ENCODE peak calls at places on chromosomes 16 and 17, in four cellular contexts. K, C, U and Z are unnamed samples.
A peak's percentile ranks its signal among the peaks of the same experiment; 100 is the strongest.

GRCh38 chr17:59439261-59439660 is 107.8 kb downstream of the YPEL2 start:
- DNase-seq in K (no peak), C (no peak), U (no peak), Z (no peak)

GRCh38 chr16:86508028-86508946 is 2.0 kb upstream of the FOXF1 start:
- DNase-seq in U (peak; percentile 25), C (no peak), K (no peak), Z (no peak)

GRCh38 chr16:20306401-20306800 is 20.9 kb downstream of the GP2 start:
- DNase-seq in K (no peak), U (no peak), C (no peak), Z (no peak)

GRCh38 chr17:29980261-29980660 is 38.8 kb downstream of the EFCAB5 start:
- DNase-seq in U (no peak), C (no peak), K (no peak), Z (no peak)

GRCh38 chr16:89473791-89474414 is 16.5 kb downstream of the ANKRD11 start:
- DNase-seq in U (no peak), C (no peak), K (no peak), Z (no peak)

GRCh38 chr16:23556881-23557778 is at the start of the genes EARS2 and UBFD1:
- DNase-seq in C (peak; percentile 99), U (peak; percentile 98), K (peak; percentile 98), Z (peak; percentile 97)

GRCh38 chr16:55889518-55889917 is 14.3 kb upstream of the CES5A start:
- DNase-seq in C (no peak), U (no peak), K (no peak), Z (no peak)

GRCh38 chr16:9908613-9909012 is 273.6 kb downstream of the GRIN2A start:
- DNase-seq in U (no peak), C (peak; percentile 38), K (no peak), Z (no peak)

GRCh38 chr16:20114356-20114755 is 40.7 kb upstream of the GPR139 start:
- DNase-seq in K (peak; percentile 56), U (peak; percentile 65), C (peak; percentile 73), Z (peak; percentile 82)

GRCh38 chr17:35539659-35540026 is 2.2 kb upstream of the SLFN12L start:
- DNase-seq in K (no peak), C (no peak), U (no peak), Z (no peak)
- TF ChIP-seq CTCF in K (no peak), C (no peak), U (peak; percentile 42), Z (peak; percentile 37)

DNA sequence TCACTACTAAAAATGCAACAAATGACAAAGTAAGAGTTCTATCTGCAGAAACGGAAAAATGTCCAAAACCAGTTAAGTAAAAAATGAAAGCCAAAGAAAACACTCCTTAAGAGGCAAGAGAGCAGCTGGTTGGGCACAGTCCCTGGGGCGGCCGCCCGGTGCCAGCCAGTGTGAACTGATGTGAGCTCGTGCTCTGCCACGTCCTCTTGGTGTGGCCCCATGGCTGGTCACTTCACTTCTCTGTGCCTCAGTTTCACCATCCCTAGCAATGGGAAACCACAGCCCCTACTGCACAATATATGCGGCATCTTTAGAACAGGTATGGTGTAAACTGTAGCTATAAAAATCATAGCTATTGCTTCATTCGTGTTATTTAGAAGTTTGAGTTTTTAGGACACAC is 21.2 kb downstream of the USP36 start:
- DNase-seq in K (no peak), U (no peak), C (no peak), Z (no peak)
- H3K27ac ChIP-seq in K (peak overlapping the region; percentile 65), U (no peak overlapping the region), C (no peak overlapping the region), Z (no peak overlapping the region)

GRCh38 chr16:69799601-69800000 is 37.5 kb downstream of the WWP2 start:
- DNase-seq in C (no peak), K (no peak), U (no peak), Z (no peak)

GRCh38 chr16:69796285-69797118 is 34.4 kb downstream of the WWP2 start:
- DNase-seq in U (peak; percentile 80), K (no peak), C (no peak), Z (peak; percentile 61)

GRCh38 chr16:69804283-69804682 is 42.2 kb downstream of the WWP2 start:
- DNase-seq in C (no peak), K (no peak), U (no peak), Z (no peak)

GRCh38 chr16:69793521-69793920 is 31.4 kb downstream of the WWP2 start:
- DNase-seq in U (no peak), K (no peak), C (no peak), Z (no peak)

GRCh38 chr16:69798466-69798865 is 36.3 kb downstream of the WWP2 start:
- DNase-seq in U (no peak), K (no peak), C (peak; percentile 39), Z (no peak)
- TF ChIP-seq CTCF in U (peak; percentile 36), K (no peak), C (peak; percentile 40), Z (no peak)

DNA sequence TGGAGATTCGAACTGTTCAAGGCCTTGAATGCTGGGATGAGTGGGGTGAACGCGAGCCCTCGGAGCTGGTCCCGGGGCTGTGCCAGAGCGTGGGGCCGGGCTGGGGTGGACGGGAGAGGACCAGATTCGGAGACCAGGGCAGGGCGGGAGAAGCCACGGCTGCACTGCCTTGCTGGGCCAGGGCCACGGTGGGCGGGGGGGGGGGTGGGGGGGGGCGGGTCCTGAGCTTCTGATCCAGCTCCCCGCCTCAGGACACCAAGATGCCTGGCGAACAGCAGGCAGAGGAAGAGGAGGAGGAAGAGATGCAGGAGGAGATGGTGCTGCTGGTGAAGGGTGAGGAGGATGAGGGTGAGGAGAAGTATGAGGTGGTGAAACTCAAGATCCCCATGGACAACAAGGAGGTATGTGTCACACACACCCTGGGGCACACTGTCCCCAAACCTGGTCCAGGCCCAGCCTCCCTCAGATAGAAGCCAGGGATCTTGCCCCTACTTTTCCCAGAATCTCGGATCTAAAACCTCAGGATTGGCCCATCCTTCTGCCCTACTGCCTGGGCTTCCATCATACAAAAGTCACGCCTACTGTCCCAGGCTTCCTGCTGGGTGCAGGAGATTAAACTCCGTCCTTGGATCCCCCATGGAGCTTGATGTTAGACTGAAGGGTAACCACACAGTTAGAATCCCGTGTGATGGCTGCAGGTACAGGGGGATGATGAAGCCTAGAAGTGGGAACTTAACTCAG is 558 bp downstream of the ZNF771 start:
- DNase-seq in C (no peak), K (no peak), U (no peak), Z (no peak)
- H3K27ac ChIP-seq in C (peak overlapping the region; percentile 90), K (peak overlapping the region; percentile 93), U (peak overlapping the region; percentile 92), Z (peak overlapping the region; percentile 76)

GRCh38 chr17:50626037-50626574 is 8.6 kb upstream of the ABCC3 start:
- DNase-seq in U (peak; percentile 88), C (peak; percentile 86), K (peak; percentile 68), Z (peak; percentile 60)
- TF ChIP-seq CTCF in U (peak; percentile 76), C (peak; percentile 74), K (peak; percentile 76), Z (peak; percentile 69)

GRCh38 chr17:63178530-63178929 is 212.5 kb downstream of the TANC2 start:
- DNase-seq in C (no peak), U (no peak), K (no peak), Z (no peak)
- H3K27ac ChIP-seq in C (no peak overlapping the region), U (no peak overlapping the region), K (no peak overlapping the region), Z (no peak overlapping the region)

GRCh38 chr17:49425004-49425286 is 10.3 kb upstream of the PHB1 start:
- DNase-seq in C (no peak), U (no peak), K (no peak), Z (no peak)
- TF ChIP-seq CTCF in C (no peak), U (no peak), K (no peak), Z (no peak)